ENCODE peak calls at places on chromosome 1, in five cellular contexts. P, Y, S, O and G are unnamed samples.

GRCh38 chr1:64826991-64827390 is 82.1 kb downstream of the RAVER2 start:
- DNase-seq in P (no peak), Y (no peak), S (no peak), O (no peak), G (no peak)

GRCh38 chr1:118206966-118207365 is 21.9 kb upstream of the SPAG17 start:
- DNase-seq in P (no peak), Y (no peak), S (no peak), O (no peak), G (no peak)

GRCh38 chr1:154707901-154708514 is 100.0 kb upstream of the ADAR start:
- DNase-seq in P (no peak), Y (no peak), S (no peak), O (no peak), G (no peak)

GRCh38 chr1:169106095-169106920 is at the start of gene ATP1B1:
- DNase-seq in P (peak; percentile 93), Y (no peak), S (peak; percentile 98), O (peak; percentile 79), G (peak; percentile 96)

GRCh38 chr1:234270581-234271242 is 102.5 kb upstream of the COA6 start:
- DNase-seq in P (no peak), Y (no peak), S (no peak), O (no peak), G (no peak)

GRCh38 chr1:21781971-21782867 is 730 bp downstream of the USP48 start:
- DNase-seq in P (peak; percentile 37), Y (peak; percentile 74), S (peak; percentile 41), O (peak; percentile 50), G (peak; percentile 54)

GRCh38 chr1:66618390-66618789 is 84.4 kb downstream of the SGIP1 start:
- DNase-seq in P (no peak), Y (no peak), S (no peak), O (no peak), G (no peak)

GRCh38 chr1:221487781-221488520 is 253.9 kb downstream of the DUSP10 start:
- DNase-seq in P (no peak), Y (no peak), S (no peak), O (no peak), G (no peak)

GRCh38 chr1:37133276-37134145 is 99.2 kb upstream of the GRIK3 start:
- DNase-seq in P (no peak), Y (no peak), S (no peak), O (no peak), G (no peak)

GRCh38 chr1:3578906-3579305 is 32.4 kb downstream of the MEGF6 start:
- DNase-seq in P (no peak), Y (no peak), S (no peak), O (no peak), G (no peak)

DNA sequence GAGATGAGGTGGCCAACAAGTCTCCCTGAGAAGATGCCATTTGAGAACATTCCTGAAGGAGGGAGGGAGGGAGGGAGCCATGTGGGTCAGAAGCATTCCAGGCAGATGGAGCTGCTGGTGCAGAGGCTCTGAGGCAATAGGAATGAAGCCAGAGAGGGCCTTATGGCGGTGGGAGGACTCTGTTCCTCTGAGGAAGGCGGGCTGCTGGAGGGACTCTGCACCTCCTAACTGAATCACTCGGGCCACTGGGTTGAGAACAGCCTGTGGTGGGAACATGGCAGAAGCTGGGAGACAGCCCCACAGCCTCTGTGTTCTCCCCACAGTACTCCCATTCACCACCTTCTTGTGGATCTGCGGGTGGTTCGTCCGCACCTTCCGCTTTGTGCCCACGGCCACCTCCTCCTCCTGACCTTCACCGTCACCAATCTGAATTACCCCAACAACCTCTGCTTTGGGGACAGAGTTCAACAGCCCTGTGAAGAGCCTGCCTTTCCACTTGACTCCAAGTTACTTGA is 2.4 kb upstream of the TMEM125 start:
- DNase-seq in P (no peak), Y (no peak), S (peak; percentile 9), O (no peak), G (no peak)
- TF ChIP-seq FOXM1 in P (no peak), Y (no peak), S (no peak), O (no peak), G (no peak)

DNA sequence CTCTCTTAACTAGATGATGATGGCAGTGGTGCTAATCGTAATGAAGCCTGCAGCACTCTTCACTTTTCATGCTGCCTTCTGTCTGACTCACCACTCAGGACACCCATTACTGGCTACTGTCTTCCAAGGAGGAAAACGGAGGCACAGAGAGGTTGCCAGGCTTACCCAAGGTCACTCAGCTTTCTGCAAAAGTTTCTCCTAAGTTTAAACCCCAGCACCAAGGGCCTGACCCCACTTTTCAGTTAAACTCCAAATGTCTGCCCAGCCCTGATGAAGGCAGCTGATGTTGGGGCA is 78.1 kb upstream of the RUNX3 start:
- DNase-seq in P (no peak), Y (no peak), S (no peak), O (no peak), G (no peak)
- TF ChIP-seq FOXM1 in P (no peak), Y (no peak), S (no peak), O (no peak), G (no peak)

DNA sequence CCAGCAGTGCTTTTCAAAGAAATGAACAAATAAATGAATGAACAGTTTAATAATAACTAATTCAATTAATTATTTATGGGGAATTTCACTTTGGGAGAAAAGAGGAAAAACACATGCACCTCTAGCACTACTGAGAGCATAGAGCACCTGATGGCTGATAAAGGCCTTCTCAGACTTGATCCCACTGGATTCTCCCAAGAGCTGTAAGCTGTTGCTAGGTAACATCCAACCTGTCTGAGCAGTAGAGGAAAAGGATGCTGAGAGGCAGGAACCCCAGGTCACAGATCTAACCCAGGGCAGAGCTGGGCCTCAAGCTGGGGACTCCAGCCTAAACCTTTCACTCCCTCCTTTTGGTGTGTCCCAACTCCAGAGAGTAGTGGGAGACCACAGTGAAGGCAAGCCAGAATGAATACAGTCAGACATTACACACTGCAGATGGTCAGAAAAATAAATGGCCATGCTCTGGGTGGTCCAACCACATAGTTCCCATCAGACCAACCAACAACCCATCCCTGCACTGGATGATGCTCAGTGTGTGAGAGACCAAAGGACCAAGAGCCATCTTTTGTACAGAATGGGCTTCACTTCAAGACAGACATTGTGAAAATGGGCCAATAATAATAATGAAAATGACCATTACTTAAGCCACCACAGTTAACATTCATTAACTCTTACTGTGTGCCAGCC is 15.4 kb downstream of the TRABD2B start:
- DNase-seq in P (no peak), Y (no peak), S (no peak), O (no peak), G (no peak)
- TF ChIP-seq FOXM1 in P (no peak), Y (no peak), S (no peak), O (no peak), G (no peak)

DNA sequence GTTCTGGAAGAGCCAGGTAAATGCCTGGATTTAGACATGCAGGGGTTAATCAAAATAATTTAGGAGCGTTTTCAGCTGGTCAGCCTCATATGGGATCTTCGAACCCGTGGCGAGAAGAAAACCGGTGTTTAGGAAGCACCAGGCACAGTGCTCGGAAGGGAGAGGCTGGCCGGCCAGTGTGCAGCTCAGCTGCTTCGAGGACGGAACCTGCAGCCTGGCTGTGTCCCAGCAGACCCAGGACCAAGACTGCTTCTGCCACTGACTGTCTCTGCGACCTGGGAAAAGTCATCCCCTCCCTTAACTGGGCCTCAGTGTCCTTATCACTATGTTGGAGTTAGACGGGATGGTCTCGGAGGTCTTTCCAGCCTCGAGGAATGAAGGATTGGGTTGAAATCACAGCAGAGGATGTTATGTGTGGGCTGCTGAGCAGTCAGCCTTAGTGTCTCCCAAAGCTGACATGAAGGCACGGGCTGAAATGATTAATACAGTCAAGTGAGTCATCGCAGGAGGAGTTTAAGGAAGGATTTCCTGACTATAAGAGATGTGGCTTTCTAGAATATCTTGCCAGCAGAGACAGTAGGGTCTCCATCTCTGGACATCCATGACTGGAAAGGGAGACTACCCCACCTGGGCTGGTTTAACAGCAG is 20.8 kb downstream of the PPFIA4 start:
- DNase-seq in P (no peak), Y (no peak), S (no peak), O (no peak), G (no peak)
- TF ChIP-seq FOXM1 in P (no peak), Y (no peak), S (no peak), O (no peak), G (no peak)

GRCh38 chr1:90612033-90612432 is 105.1 kb downstream of the BARHL2 start:
- DNase-seq in P (no peak), Y (no peak), S (no peak), O (no peak), G (no peak)

GRCh38 chr1:90613371-90613770 is 103.7 kb downstream of the BARHL2 start:
- DNase-seq in P (no peak), Y (no peak), S (no peak), O (no peak), G (no peak)

GRCh38 chr1:90605070-90605469 is 112.0 kb downstream of the BARHL2 start:
- DNase-seq in P (no peak), Y (no peak), S (no peak), O (no peak), G (no peak)

DNA sequence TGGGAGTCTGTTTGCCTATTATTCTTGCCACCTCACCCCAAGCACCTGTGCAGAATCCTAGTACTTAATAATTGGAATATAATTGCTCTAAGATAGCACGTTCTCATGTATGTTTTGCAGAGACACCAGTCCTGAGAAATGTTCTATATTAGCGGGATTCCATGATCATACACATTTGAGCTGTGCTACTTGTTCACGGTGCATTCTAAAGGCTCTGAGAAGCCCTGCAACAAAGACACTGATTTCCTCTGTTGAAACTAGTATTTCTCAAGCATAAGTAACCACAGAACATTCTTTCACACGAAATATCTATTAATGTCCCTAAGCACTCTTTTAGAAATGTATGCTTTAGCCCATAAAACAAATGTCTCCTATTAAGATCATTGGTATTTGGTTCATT is 109.4 kb downstream of the BARHL2 start:
- DNase-seq in P (no peak), Y (no peak), S (no peak), O (no peak), G (no peak)
- TF ChIP-seq FOXM1 in P (no peak), Y (no peak), S (no peak), O (no peak), G (no peak)